ENCODE peak calls at places on chromosomes 3 and 15, in nine cellular contexts. X is IMR-90, G is GM12878, D is fibroblast of lung, T is HCT116, W is PC-3, P is GM23338, V is hepatocyte, K is mammary epithelial cell. Q is an unnamed sample.

GRCh38 chr3:183812746-183813445 is 12.5 kb downstream of the MAP6D1 start:
- DNase-seq in X (no peak), T (no peak), K (no peak), D (no peak), P (no peak), G (no peak), W (no peak), V (no peak), Q (peak; percentile 42)

GRCh38 chr3:123559040-123559861 is 25.6 kb downstream of the HACD2 start:
- DNase-seq in K (peak; percentile 20), V (peak; percentile 82), W (peak; percentile 74), D (peak; percentile 40), X (peak; percentile 64), P (peak; percentile 87), G (no peak), T (peak; percentile 40), Q (no peak)

GRCh38 chr3:124834723-124835718 is 52.1 kb downstream of the ITGB5 start:
- DNase-seq in G (peak; percentile 90), D (peak; percentile 84), V (peak; percentile 92), P (peak; percentile 86), W (peak; percentile 75), T (peak; percentile 75), X (peak; percentile 98), K (peak; percentile 79), Q (peak; percentile 45)

GRCh38 chr15:39191871-39192281 is 389.0 kb upstream of the THBS1 start:
- DNase-seq in K (peak; percentile 80), V (no peak), D (peak; percentile 77), X (peak; percentile 61), G (no peak), T (no peak), P (no peak), W (peak; percentile 88), Q (no peak)

GRCh38 chr15:80991446-80991845 is 1.8 kb upstream of the MESD start:
- DNase-seq in X (peak; percentile 73), W (peak; percentile 17), G (no peak), V (no peak), T (no peak), D (peak; percentile 24), P (no peak), K (peak; percentile 13), Q (no peak)

GRCh38 chr3:142676151-142676550 is 47.7 kb upstream of the TRPC1 start:
- DNase-seq in X (no peak), G (no peak), P (no peak), T (no peak), V (no peak), D (no peak), W (no peak), K (no peak), Q (no peak)

GRCh38 chr15:23912191-23912590 is 225.1 kb upstream of the NDN start:
- DNase-seq in G (no peak), D (no peak), X (no peak), V (peak; percentile 30), K (no peak), P (peak; percentile 73), W (no peak), T (no peak), Q (no peak)

GRCh38 chr3:78242724-78243123 is 1202.8 kb downstream of the ROBO2 start:
- DNase-seq in D (no peak), W (no peak), V (no peak), G (no peak), T (no peak), K (no peak), X (no peak), P (no peak), Q (no peak)

GRCh38 chr15:43212299-43212698 is 8.5 kb downstream of the EPB42 start:
- DNase-seq in K (no peak), D (no peak), W (no peak), G (no peak), X (no peak), T (no peak), P (no peak), V (no peak), Q (no peak)

GRCh38 chr3:70108072-70108471 is 108.5 kb downstream of the SAMMSON start:
- DNase-seq in W (peak; percentile 27), V (peak; percentile 42), T (no peak), K (no peak), X (peak; percentile 4), P (peak; percentile 87), G (no peak), D (no peak), Q (no peak)

GRCh38 chr3:79602385-79602784 is 165.4 kb downstream of the ROBO1 start:
- DNase-seq in D (no peak), G (no peak), W (no peak), T (no peak), P (no peak), V (no peak), X (no peak), K (no peak), Q (no peak)

DNA sequence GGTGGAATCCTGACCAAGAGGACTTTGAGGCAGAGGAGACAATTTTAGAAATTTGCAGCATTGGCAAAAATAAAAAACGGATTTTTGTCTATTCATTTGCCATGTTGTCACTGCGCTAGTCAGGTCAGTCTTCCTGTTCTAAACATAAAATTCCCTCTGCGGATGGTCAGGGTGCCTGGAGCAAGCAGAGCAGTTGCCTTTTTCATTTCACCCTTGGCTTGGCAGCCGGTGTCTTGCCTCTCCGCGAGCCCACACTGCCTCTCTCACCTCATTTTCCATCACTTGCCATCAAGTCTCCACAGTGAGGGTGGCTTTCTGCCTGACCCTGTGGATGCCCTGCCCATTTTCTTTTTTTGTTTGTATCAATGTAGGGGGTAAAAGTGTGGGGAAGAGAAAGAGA is 396.1 kb downstream of the LRTM1 start:
- DNase-seq in X (no peak), T (no peak), P (no peak), D (no peak), V (no peak), W (no peak), G (no peak), K (no peak), Q (no peak)
- H2AFZ ChIP-seq in X (no peak overlapping the region), T (no peak overlapping the region), P (no peak overlapping the region), D (no peak overlapping the region), V (no peak overlapping the region), W (no peak overlapping the region), G (no peak overlapping the region), K (no peak overlapping the region), Q (no peak overlapping the region)

DNA sequence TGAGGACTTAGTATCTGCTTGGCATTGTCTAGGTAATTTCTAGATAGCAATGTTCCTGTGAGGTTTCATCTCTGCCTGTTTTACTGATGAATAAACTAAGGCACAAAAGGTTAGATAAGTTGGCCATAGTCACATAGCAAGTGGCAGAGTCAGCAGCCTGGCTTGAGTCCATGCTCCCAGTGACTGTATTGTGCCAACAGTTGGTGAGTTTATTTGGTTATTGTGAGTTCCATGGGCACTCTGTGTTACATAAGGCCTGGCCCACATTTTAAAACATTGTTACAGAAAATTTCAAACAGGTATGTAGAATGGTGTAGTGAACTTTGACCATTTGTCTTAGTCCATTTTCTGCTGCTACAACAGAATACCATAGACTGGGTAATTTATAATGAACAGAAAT is 15.2 kb downstream of the MCM2 start:
- DNase-seq in G (no peak), V (no peak), W (peak; percentile 40), K (no peak), D (peak; percentile 39), P (no peak), T (no peak), X (no peak), Q (no peak)
- H3K36me3 ChIP-seq in G (peaks cover 54% of the 10 kb centered on the region), V (no peaks in the 10 kb centered on the region), W (peaks cover 44% of the 10 kb centered on the region), K (peaks cover 39% of the 10 kb centered on the region), D (peaks cover 10% of the 10 kb centered on the region), P (peaks cover 70% of the 10 kb centered on the region), T (peaks cover 67% of the 10 kb centered on the region), X (peaks cover 18% of the 10 kb centered on the region), Q (peaks cover 8% of the 10 kb centered on the region)

GRCh38 chr3:27722957-27723802 is 1.1 kb upstream of the EOMES start:
- DNase-seq in D (no peak), K (no peak), V (no peak), X (no peak), P (peak; percentile 67), G (no peak), T (no peak), W (no peak), Q (no peak)

GRCh38 chr3:27720029-27720518 is 2.0 kb downstream of the EOMES start:
- DNase-seq in X (no peak), K (no peak), D (no peak), G (no peak), T (no peak), V (no peak), P (peak; percentile 21), W (no peak), Q (no peak)

GRCh38 chr3:27720899-27721716 is 1.0 kb downstream of the EOMES start:
- DNase-seq in D (no peak), P (peak; percentile 70), K (peak; percentile 68), W (peak; percentile 40), X (no peak), T (peak; percentile 34), G (no peak), V (no peak), Q (no peak)

GRCh38 chr3:27723803-27724458 is 1.8 kb upstream of the EOMES start:
- DNase-seq in G (no peak), P (peak; percentile 52), K (no peak), W (no peak), V (no peak), T (no peak), X (no peak), D (no peak), Q (no peak)

DNA sequence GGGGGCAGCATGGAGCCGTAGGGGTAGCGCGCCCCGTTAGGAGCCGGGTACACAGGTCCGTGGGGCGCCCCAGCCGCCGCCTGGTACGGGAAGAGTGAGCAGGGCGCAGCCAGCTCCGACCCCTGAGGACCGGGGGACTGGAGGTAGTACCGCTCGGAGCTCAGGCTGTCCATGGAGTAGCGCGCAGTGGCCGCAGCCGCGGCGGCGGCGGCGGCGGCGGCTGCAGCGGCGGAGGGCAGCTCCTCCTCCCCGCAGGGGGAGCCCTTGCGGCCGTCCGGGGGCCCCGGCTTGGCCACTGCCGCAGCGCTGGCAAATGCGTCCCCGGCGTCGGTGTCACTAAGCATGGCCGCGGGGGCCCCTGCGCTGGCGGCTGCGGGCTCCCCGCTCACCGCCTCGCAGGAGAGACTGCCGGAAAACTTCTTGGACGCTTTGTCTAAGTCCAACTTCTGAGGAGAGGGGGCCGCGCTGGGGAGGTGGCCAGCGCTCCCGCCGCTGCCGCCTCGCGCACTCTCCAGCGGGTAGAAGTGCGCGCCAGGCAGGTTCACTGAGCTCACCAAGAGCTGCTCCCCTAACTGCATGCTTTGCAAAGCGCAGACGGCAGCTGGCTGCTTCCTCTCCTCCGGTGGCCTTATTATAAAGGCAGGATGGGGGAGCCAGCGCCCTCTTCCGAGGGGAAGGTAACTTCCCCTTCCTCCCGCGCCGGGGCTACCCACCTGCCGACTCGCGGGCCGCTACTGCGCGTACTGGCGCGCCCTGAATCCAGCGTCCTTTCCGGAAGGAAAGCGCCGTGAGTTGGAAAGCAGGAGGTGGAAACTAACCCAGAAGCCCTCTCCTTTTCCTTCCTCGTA is at the start of gene EOMES:
- DNase-seq in T (peak; percentile 73), W (peak; percentile 60), X (no peak), P (peak; percentile 91), V (peak; percentile 44), K (peak; percentile 76), G (no peak), D (peak; percentile 42), Q (no peak)
- H2AFZ ChIP-seq in T (peak within 1 kb of the TSS; percentile 94), W (peak within 1 kb of the TSS; percentile 94), X (peak within 1 kb of the TSS; percentile 82), P (peak within 1 kb of the TSS; percentile 86), V (peak within 1 kb of the TSS; percentile 49), K (peak within 1 kb of the TSS; percentile 95), G (peak within 1 kb of the TSS; percentile 50), D (no peak within 1 kb of the TSS), Q (peak within 1 kb of the TSS; percentile 94)

DNA sequence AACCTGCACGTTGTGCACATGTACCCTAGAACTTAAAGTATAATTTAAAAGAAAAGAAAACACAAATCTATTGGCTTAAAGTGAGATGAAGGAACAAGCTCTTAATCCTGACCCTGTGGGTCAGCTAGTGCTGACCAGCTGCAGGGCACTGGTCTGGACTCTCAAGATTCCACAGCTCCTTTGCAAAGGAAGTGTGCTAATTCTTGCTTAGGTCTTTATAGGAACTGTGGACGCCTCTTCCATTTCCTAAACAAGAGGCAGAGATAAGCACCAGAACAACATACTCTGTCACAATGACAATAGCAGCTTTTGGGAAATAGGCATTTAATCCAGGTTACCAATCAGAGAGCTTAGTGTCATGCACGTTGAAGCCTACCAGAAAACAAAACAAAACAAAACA is 166.1 kb downstream of the ISL2 start:
- DNase-seq in W (no peak), T (no peak), P (no peak), V (no peak), D (no peak), K (no peak), X (no peak), G (no peak), Q (no peak)
- H3K36me3 ChIP-seq in W (no peaks in the 10 kb centered on the region), T (no peaks in the 10 kb centered on the region), P (no peaks in the 10 kb centered on the region), V (no peaks in the 10 kb centered on the region), D (no peaks in the 10 kb centered on the region), K (no peaks in the 10 kb centered on the region), X (no peaks in the 10 kb centered on the region), G (no peaks in the 10 kb centered on the region), Q (no peaks in the 10 kb centered on the region)